ENCODE peak calls at places on chromosomes 6 and 20, in ten cellular contexts. Q is omental fat pad, J is fibroblast of pulmonary artery, I is fibroblast of lung, R is psoas muscle, H is neural crest cell, B is pancreas, F is heart left ventricle, N is Calu3, Y is cardiac fibroblast. V is an unnamed sample.

GRCh38 chr6:36623547-36624459 is 29.6 kb downstream of the SRSF3 start:
- DNase-seq in Q (peak; percentile 85), J (peak; percentile 89), I (peak; percentile 73), R (peak; percentile 90), H (peak; percentile 89), B (peak; percentile 89), F (peak; percentile 87), N (peak; percentile 92), Y (peak; percentile 86), V (peak; percentile 67)

GRCh38 chr6:100035873-100036653 is 42.0 kb upstream of the MCHR2 start:
- DNase-seq in Q (no peak), J (no peak), I (no peak), R (no peak), H (no peak), B (no peak), F (no peak), N (no peak), Y (no peak), V (no peak)

GRCh38 chr6:13454286-13455221 is 32.8 kb downstream of the GFOD1 start:
- DNase-seq in Q (no peak), J (peak; percentile 58), I (peak; percentile 73), R (peak; percentile 77), H (no peak), B (peak; percentile 27), F (peak; percentile 57), N (no peak), Y (peak; percentile 56), V (peak; percentile 81)

GRCh38 chr6:125363010-125363359 is 61.2 kb upstream of the HDDC2 start:
- DNase-seq in Q (no peak), J (no peak), I (peak; percentile 72), R (no peak), H (no peak), B (no peak), F (peak; percentile 28), N (no peak), Y (peak; percentile 61), V (no peak)

GRCh38 chr6:28896505-28897392 is 27.0 kb downstream of the TRIM27 start:
- DNase-seq in Q (no peak), J (peak; percentile 67), I (peak; percentile 61), R (peak; percentile 74), H (peak; percentile 55), B (peak; percentile 57), F (peak; percentile 42), N (peak; percentile 61), Y (peak; percentile 64), V (peak; percentile 42)

GRCh38 chr6:10962673-10963072 is 75.8 kb downstream of the SYCP2L start:
- DNase-seq in Q (no peak), J (peak; percentile 90), I (peak; percentile 84), R (no peak), H (no peak), B (no peak), F (no peak), N (no peak), Y (peak; percentile 90), V (no peak)

GRCh38 chr6:3796396-3796795 is 44.9 kb upstream of the PXDC1 start:
- DNase-seq in Q (no peak), J (peak; percentile 69), I (no peak), R (no peak), H (no peak), B (no peak), F (peak; percentile 70), N (no peak), Y (peak; percentile 64), V (no peak)

GRCh38 chr6:7761047-7761446 is 35.1 kb downstream of the BMP6 start:
- DNase-seq in Q (no peak), J (peak; percentile 54), I (peak; percentile 15), R (no peak), H (no peak), B (no peak), F (no peak), N (no peak), Y (peak; percentile 75), V (no peak)

GRCh38 chr6:115404451-115404850 is 656.2 kb downstream of the FRK start:
- DNase-seq in Q (no peak), J (no peak), I (no peak), R (no peak), H (no peak), B (no peak), F (no peak), N (no peak), Y (no peak), V (no peak)

GRCh38 chr20:41499961-41500725 is 118.0 kb downstream of the CHD6 start:
- DNase-seq in Q (no peak), J (no peak), I (peak; percentile 39), R (no peak), H (no peak), B (no peak), F (no peak), N (no peak), Y (no peak), V (no peak)

GRCh38 chr20:63501818-63502670 is 3.2 kb upstream of the EEF1A2 start:
- DNase-seq in Q (no peak), J (no peak), I (no peak), R (peak; percentile 92), H (no peak), B (no peak), F (peak; percentile 81), N (peak; percentile 54), Y (no peak), V (no peak)

GRCh38 chr6:10400330-10400729 is 14.5 kb downstream of the TFAP2A start:
- DNase-seq in Q (no peak), J (no peak), I (no peak), R (no peak), H (no peak), B (no peak), F (no peak), N (no peak), Y (no peak), V (no peak)

GRCh38 chr20:13644010-13644409 is 5.3 kb upstream of the TASP1 start:
- DNase-seq in Q (no peak), J (peak; percentile 41), I (peak; percentile 90), R (no peak), H (no peak), B (no peak), F (no peak), N (peak; percentile 37), Y (peak; percentile 40), V (no peak)

GRCh38 chr20:17650816-17651760 is 31.0 kb downstream of the RRBP1 start:
- DNase-seq in Q (no peak), J (peak; percentile 46), I (no peak), R (peak; percentile 11), H (no peak), B (no peak), F (no peak), N (no peak), Y (peak; percentile 49), V (no peak)

GRCh38 chr20:25739615-25740320 is 43.1 kb upstream of the ZNF337 start:
- DNase-seq in Q (no peak), J (peak; percentile 2), I (peak; percentile 4), R (no peak), H (no peak), B (no peak), F (no peak), N (no peak), Y (peak; percentile 33), V (no peak)

GRCh38 chr6:133290926-133291325 is 49.8 kb downstream of the EYA4 start:
- DNase-seq in Q (no peak), J (no peak), I (no peak), R (no peak), H (no peak), B (no peak), F (no peak), N (no peak), Y (peak; percentile 8), V (no peak)

GRCh38 chr6:169960531-169960890 is 209.1 kb downstream of the ERMARD start:
- DNase-seq in Q (no peak), J (no peak), I (no peak), R (no peak), H (no peak), B (no peak), F (peak; percentile 2), N (no peak), Y (no peak), V (no peak)

GRCh38 chr20:57167971-57168693 is 98.3 kb downstream of the BMP7 start:
- DNase-seq in Q (no peak), J (no peak), I (no peak), R (no peak), H (no peak), B (no peak), F (peak; percentile 25), N (no peak), Y (no peak), V (no peak)

DNA sequence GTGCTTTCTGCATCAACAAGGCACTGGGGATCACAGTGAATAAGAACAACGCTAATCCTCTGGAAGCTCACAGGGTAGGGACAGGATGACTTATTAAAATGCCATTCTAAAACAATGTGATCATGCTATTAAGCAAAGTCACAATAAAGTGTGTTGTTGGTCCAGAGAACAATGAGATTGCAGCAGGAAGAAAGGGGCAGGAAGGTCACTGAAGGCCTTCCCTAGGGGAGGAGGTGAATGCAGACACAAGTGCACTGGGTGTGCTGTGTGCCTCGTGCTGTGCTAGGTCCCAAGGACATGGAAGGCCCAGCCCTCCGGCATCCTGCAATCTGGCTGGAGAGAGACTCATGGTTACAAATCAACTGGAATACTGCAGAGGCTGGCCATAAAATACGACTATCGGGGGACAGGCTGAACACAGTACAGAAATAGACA is 55.7 kb downstream of the LYRM4 start:
- DNase-seq in Q (no peak), J (peak; percentile 17), I (no peak), R (no peak), H (no peak), B (no peak), F (peak; percentile 16), N (no peak), Y (peak; percentile 65), V (no peak)
- TF ChIP-seq CTCF in Q (no peak), J (no peak), I (no peak), R (no peak), H (no peak), B (no peak), F (no peak), N (no peak), Y (no peak), V (no peak)

GRCh38 chr20:6819599-6819998 is 52.1 kb downstream of the BMP2 start:
- DNase-seq in Q (no peak), J (peak; percentile 26), I (no peak), R (no peak), H (no peak), B (peak; percentile 16), F (no peak), N (peak; percentile 32), Y (peak; percentile 25), V (no peak)
- TF ChIP-seq CTCF in Q (no peak), J (peak; percentile 13), I (peak; percentile 9), R (no peak), H (no peak), B (peak; percentile 15), F (peak; percentile 34), N (no peak), Y (peak; percentile 16), V (no peak)

DNA sequence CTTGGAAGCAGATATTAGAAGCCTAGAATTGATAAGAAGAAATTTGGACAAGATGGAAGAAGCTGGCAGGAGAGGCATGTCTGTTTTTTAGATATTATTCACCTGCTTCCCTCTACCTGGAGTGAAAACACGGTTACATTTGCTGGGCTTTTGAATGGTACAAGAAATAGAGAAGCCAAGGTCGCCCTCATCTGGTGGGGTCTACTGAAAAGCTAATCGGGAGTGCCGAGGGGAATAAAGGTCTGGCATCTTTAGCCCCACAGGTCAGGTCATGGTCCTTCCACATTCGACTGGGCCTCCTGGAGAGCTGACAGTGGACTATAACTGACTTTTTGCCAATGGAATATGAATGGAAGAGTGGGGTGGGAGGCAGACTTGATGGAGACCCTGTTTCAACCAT is 4.6 kb upstream of the C2 start:
- DNase-seq in Q (no peak), J (peak; percentile 29), I (no peak), R (no peak), H (no peak), B (no peak), F (no peak), N (peak; percentile 53), Y (no peak), V (no peak)
- TF ChIP-seq CTCF in Q (no peak), J (peak; percentile 26), I (peak; percentile 3), R (no peak), H (no peak), B (no peak), F (no peak), N (no peak), Y (no peak), V (no peak)

GRCh38 chr20:52372169-52372568 is 180.6 kb upstream of the ZFP64 start:
- DNase-seq in Q (no peak), J (no peak), I (no peak), R (no peak), H (no peak), B (no peak), F (no peak), N (no peak), Y (no peak), V (no peak)
- TF ChIP-seq CTCF in Q (no peak), J (no peak), I (no peak), R (no peak), H (no peak), B (no peak), F (no peak), N (no peak), Y (no peak), V (no peak)

V was measured in natural killer cell.